ENCODE peak calls at places on chromosome 4, in five cellular contexts. C is H9, F is IMR-90, Q is trophoblast cell, V is mesendoderm. E is an unnamed sample.
A peak's percentile ranks its signal among the peaks of the same experiment; 100 is the strongest.

GRCh38 chr4:23058113-23058512 is 365.4 kb downstream of the GBA3 start:
- DNase-seq in C (no peak), V (no peak), Q (no peak), F (no peak), E (no peak)

GRCh38 chr4:144655491-144655890 is 9.5 kb downstream of the HHIP start:
- DNase-seq in Q (no peak), C (no peak), F (peak; percentile 74), V (no peak), E (no peak)

GRCh38 chr4:25938251-25939186 is 24.5 kb downstream of the SMIM20 start:
- DNase-seq in C (no peak), Q (no peak), F (peak; percentile 77), V (no peak), E (peak; percentile 70)

GRCh38 chr4:15996773-15997172 is 33.8 kb upstream of the FGFBP2 start:
- DNase-seq in Q (no peak), V (no peak), C (no peak), F (peak; percentile 13), E (peak; percentile 10)

GRCh38 chr4:145011636-145012035 is 86.4 kb downstream of the ANAPC10 start:
- DNase-seq in F (no peak), V (no peak), Q (no peak), C (no peak), E (no peak)

GRCh38 chr4:138751290-138751689 is 264.3 kb upstream of the NOCT start:
- DNase-seq in C (no peak), V (no peak), F (peak; percentile 72), Q (peak; percentile 26), E (no peak)

GRCh38 chr4:76850010-76850441 is 47.9 kb downstream of the SOWAHB start:
- DNase-seq in C (no peak), Q (no peak), F (peak; percentile 96), V (no peak), E (peak; percentile 80)

GRCh38 chr4:165926307-165926706 is 53.3 kb downstream of the TLL1 start:
- DNase-seq in V (peak; percentile 11), Q (no peak), C (no peak), F (no peak), E (no peak)

GRCh38 chr4:145061325-145061920 is 36.6 kb downstream of the ANAPC10 start:
- DNase-seq in Q (peak; percentile 76), V (peak; percentile 58), F (peak; percentile 67), C (no peak), E (peak; percentile 70)

GRCh38 chr4:41209187-41209586 is 5.2 kb downstream of the APBB2 start:
- DNase-seq in C (no peak), F (no peak), V (peak; percentile 62), Q (peak; percentile 37), E (no peak)

GRCh38 chr4:85953651-85954018 is 406.2 kb downstream of the MAPK10 start:
- DNase-seq in F (peak; percentile 19), Q (peak; percentile 33), V (peak; percentile 36), C (no peak), E (peak; percentile 40)

GRCh38 chr4:84529169-84529751 is 30.2 kb upstream of the NKX6-1 start:
- DNase-seq in C (no peak), V (peak; percentile 19), F (peak; percentile 11), Q (peak; percentile 78), E (peak; percentile 28)

GRCh38 chr4:38237139-38237538 is 276.9 kb downstream of the PTTG2 start:
- DNase-seq in Q (peak; percentile 42), F (peak; percentile 55), C (no peak), V (no peak), E (peak; percentile 5)

GRCh38 chr4:8646296-8647093 is 53.9 kb downstream of the CPZ start:
- DNase-seq in Q (no peak), C (no peak), V (no peak), F (no peak), E (no peak)

GRCh38 chr4:70969076-70969475 is 24.4 kb upstream of the DCK start:
- DNase-seq in F (no peak), V (no peak), C (no peak), Q (no peak), E (no peak)

GRCh38 chr4:80295331-80295730 is 28.9 kb downstream of the FGF5 start:
- DNase-seq in F (no peak), V (no peak), Q (no peak), C (no peak), E (no peak)

GRCh38 chr4:145719752-145720624 is 40.0 kb downstream of the C4orf51 start:
- DNase-seq in Q (no peak), V (no peak), F (no peak), C (no peak), E (no peak)

GRCh38 chr4:70559216-70559830 is 32.7 kb upstream of the AMBN start:
- DNase-seq in V (peak; percentile 56), Q (peak; percentile 60), C (no peak), F (peak; percentile 34), E (peak; percentile 43)

GRCh38 chr4:2791518-2792395 is 1.1 kb upstream of the SH3BP2 start:
- DNase-seq in C (no peak), F (no peak), Q (no peak), V (no peak), E (no peak)

GRCh38 chr4:95107635-95108034 is 349.9 kb downstream of the BMPR1B start:
- DNase-seq in F (peak; percentile 64), Q (no peak), C (no peak), V (no peak), E (no peak)

GRCh38 chr4:147833254-147833653 is 101.4 kb downstream of the ARHGAP10 start:
- DNase-seq in C (no peak), F (peak; percentile 82), Q (peak; percentile 11), V (no peak), E (peak; percentile 82)

GRCh38 chr4:183588169-183588675 is 70.8 kb downstream of the RWDD4 start:
- DNase-seq in C (no peak), F (peak; percentile 51), Q (no peak), V (no peak), E (peak; percentile 59)

GRCh38 chr4:36053931-36054330 is 190.4 kb downstream of the ARAP2 start:
- DNase-seq in C (no peak), V (no peak), F (no peak), Q (peak; percentile 78), E (peak; percentile 11)

GRCh38 chr4:147313114-147313513 is 167.8 kb upstream of the EDNRA start:
- DNase-seq in Q (no peak), C (no peak), F (no peak), V (no peak), E (no peak)

GRCh38 chr4:168528131-168528949 is 31.5 kb downstream of the PALLD start:
- DNase-seq in F (peak; percentile 62), C (no peak), Q (peak; percentile 87), V (no peak), E (peak; percentile 46)

GRCh38 chr4:76550966-76551780 is 116.1 kb downstream of the SHROOM3 start:
- DNase-seq in Q (no peak), C (no peak), V (no peak), F (peak; percentile 51), E (peak; percentile 70)

DNA sequence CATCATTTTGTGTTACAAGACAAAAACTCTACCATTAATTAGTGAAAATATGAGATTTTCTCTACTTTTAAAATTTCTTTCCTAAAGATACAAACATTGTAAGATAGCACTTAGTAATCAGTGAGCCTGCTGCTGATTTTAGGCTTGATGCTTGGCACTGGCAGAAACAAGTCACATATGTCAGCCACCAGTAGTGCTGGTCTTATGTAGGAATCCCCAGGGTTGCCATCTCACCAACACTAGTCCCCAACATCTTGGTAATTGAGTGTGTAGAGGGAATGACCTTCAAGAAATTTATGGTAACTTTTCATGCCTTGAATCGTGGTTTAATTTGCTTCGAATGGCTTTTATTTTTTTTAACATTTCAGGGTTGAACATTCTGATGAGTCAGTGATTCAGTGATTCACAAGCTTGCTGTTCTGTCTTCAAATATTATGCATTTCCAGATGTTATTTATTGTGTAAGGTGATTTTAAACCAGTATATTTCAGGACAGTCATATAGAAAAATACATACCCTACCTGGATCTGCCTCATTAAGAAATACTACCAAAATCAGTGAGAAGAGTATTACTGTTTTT is 11.9 kb downstream of the EXOC1 start:
- DNase-seq in F (peak; percentile 71), C (no peak), V (no peak), Q (peak; percentile 27), E (peak; percentile 54)
- H3K4me1 ChIP-seq in F (peaks cover 2% of the 10 kb centered on the region), C (no peaks in the 10 kb centered on the region), V (no peaks in the 10 kb centered on the region), Q (no peaks in the 10 kb centered on the region), E (peaks cover 5% of the 10 kb centered on the region)

GRCh38 chr4:1015746-1016145 is 4.3 kb downstream of the FGFRL1 start:
- DNase-seq in Q (no peak), V (no peak), F (no peak), C (no peak), E (no peak)

GRCh38 chr4:1012031-1012739 is 759 bp downstream of the FGFRL1 start:
- DNase-seq in F (no peak), Q (no peak), V (peak; percentile 82), C (no peak), E (peak; percentile 35)

GRCh38 chr4:1015179-1015578 is 3.8 kb downstream of the FGFRL1 start:
- DNase-seq in C (no peak), F (no peak), Q (no peak), V (no peak), E (no peak)

GRCh38 chr4:1013225-1014073 is 2.0 kb downstream of the FGFRL1 start:
- DNase-seq in F (no peak), Q (no peak), C (no peak), V (no peak), E (no peak)

DNA sequence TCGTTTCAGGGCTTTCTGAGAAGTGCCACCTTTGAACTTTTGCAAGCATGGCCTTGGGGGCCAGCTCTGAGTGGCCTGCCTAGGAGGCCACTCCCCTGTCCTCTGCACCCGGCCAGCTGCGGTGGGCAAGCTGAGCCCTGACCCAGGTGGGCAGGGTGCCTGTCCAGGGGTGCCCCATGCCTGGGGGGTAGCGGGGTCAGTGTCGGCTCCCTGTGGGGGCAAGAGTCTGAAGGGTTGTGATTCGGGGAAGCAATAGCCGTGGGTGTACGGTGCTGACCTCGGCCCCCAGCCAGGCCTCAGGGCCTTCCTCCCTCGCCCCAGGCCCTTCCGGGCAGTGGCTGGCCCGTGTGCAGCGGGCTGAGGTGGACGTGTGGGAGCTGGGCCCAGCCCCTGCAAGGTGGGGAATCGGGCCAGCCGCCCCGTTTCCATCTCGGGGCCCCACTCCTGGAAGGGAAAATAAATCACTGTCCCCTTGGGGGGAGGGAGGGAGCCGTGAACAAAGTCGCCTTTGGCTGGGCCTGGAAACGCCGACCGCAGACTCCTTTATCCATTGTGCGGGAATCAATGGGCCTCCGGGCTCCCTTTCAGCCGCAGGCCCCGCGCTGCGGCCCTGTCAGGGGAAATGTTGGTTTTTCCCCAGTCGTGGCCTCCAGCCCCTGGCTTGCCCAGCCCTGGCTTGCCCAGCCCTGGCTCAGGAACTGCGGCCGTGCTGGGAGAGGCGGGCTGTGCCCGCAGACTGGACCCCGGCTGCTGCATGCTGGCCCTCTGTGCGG is 3.2 kb downstream of the FGFRL1 start:
- DNase-seq in F (no peak), C (no peak), Q (peak; percentile 31), V (no peak), E (no peak)
- H2AK5ac ChIP-seq in F (no peak overlapping the region), C (no peak overlapping the region), Q (no peak overlapping the region), V (no peak overlapping the region), E (no peak overlapping the region)

DNA sequence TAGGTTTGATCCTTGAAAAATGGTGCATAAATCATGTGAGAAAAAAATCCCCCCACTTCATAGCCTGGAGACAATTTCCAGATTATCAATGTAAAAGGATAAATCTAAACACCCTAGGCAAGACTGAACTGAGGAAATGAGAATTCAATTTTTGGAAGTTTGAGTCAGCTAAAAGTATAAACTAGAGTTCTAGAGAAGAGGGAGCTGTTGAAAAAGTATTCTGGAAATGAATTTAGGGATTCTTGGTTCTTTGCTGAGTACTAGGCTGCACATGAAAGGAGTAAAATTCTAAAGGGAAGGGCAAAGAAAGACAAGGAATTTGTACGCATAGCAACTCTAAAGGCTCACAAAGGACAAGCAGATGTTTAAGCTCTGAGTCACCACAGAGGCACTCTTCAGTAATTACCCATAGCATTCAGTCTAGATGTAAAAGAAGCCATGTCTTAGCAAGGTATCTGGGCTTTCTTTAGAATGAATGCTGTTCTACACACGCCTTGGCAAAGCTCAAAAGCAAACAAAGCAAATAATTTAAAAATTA is 896.5 kb downstream of the PDHA2 start:
- DNase-seq in V (peak; percentile 97), Q (peak; percentile 82), F (no peak), C (peak; percentile 70), E (peak; percentile 73)
- H2BK120ac ChIP-seq in V (no peak overlapping the region), Q (no peak overlapping the region), F (no peak overlapping the region), C (no peak overlapping the region), E (no peak overlapping the region)

GRCh38 chr4:152075253-152075928 is 314.6 kb upstream of the GATB start:
- DNase-seq in C (no peak), F (no peak), V (peak; percentile 89), Q (no peak), E (no peak)
- H3K4me1 ChIP-seq in C (no peaks in the 10 kb centered on the region), F (no peaks in the 10 kb centered on the region), V (peaks cover 8% of the 10 kb centered on the region), Q (peaks cover 3% of the 10 kb centered on the region), E (peaks cover 5% of the 10 kb centered on the region)

E was measured in mesenchymal stem cell.